ENCODE peak calls at places on chromosomes 3 and 15, in seven cellular contexts. V, U, X, S, G, J and T are unnamed samples.

GRCh38 chr3:134445631-134446030 is 40.2 kb downstream of the ANAPC13 start:
- DNase-seq in V (no peak), J (peak), X (no peak), S (no peak), G (peak), U (no peak), T (peak)

GRCh38 chr15:49467782-49468181 is 44.7 kb downstream of the FGF7 start:
- DNase-seq in S (no peak), J (no peak), V (no peak), U (no peak), G (no peak), X (no peak), T (no peak)

GRCh38 chr15:57720861-57721260 is 14.3 kb downstream of the POLR2M start:
- DNase-seq in U (peak), J (no peak), G (no peak), V (no peak), S (no peak), X (no peak), T (no peak)

GRCh38 chr15:39735120-39735717 is 47.4 kb downstream of the FSIP1 start:
- DNase-seq in V (no peak), U (peak), G (no peak), X (no peak), J (no peak), S (no peak), T (no peak)

GRCh38 chr3:180594631-180595348 is 7.2 kb upstream of the TTC14 start:
- DNase-seq in S (no peak), X (peak), J (no peak), V (peak), G (no peak), U (peak), T (peak)

GRCh38 chr3:58627580-58627894 is 39.0 kb downstream of the FAM3D start:
- DNase-seq in J (no peak), V (no peak), U (no peak), X (no peak), S (no peak), G (no peak), T (no peak)

GRCh38 chr3:183265713-183266417 is 12.8 kb downstream of the B3GNT5 start:
- DNase-seq in V (no peak), G (peak), J (no peak), U (peak), S (no peak), X (no peak), T (peak)

GRCh38 chr3:67113802-67114407 is 115.8 kb downstream of the KBTBD8 start:
- DNase-seq in U (peak), G (peak), V (peak), X (peak), S (peak), J (peak), T (peak)

GRCh38 chr15:39102431-39102830 is 478.4 kb upstream of the THBS1 start:
- DNase-seq in V (peak), S (no peak), J (no peak), X (no peak), U (no peak), G (no peak), T (no peak)

GRCh38 chr3:16484216-16484615 is 29.3 kb downstream of the RFTN1 start:
- DNase-seq in V (no peak), X (no peak), J (no peak), U (peak), G (peak), S (no peak), T (peak)

GRCh38 chr3:120741320-120741719 is 996 bp downstream of the RABL3 start:
- DNase-seq in V (no peak), U (no peak), G (no peak), S (no peak), X (no peak), J (no peak), T (no peak)

DNA sequence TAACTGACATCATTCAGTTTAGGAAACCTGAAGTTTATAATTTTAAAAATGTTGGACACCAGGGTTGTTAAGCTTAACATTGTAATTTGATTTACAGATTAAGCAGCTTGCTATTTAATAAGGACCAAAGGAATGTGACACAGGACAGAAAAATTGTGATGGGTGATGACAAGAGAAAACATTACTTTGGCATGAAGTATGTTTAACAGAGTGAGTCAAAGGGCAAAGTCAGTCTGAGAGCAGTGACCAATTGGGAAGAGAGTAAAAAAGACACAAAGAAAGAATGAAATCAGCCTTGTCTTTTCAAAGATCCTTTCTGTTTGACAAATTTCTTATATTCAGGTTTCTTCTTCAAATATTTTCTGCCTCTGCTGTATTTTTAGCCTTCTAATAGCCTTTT is 1301.5 kb downstream of the SI start:
- DNase-seq in S (no peak), J (no peak), X (no peak), G (no peak), U (no peak), V (no peak), T (no peak)
- H2BK5ac ChIP-seq in S (no peak), J (no peak), X (no peak), G (no peak), U (no peak), V (no peak), T (no peak)

GRCh38 chr15:64455951-64456350 is 4.4 kb upstream of the ZNF609 start:
- DNase-seq in U (no peak), V (no peak), G (no peak), X (no peak), J (no peak), S (no peak), T (no peak)
- H2BK120ac ChIP-seq in U (no peak), V (no peak), G (no peak), X (no peak), J (no peak), S (no peak), T (no peak)

GRCh38 chr3:155782390-155782953 is 23.6 kb downstream of the C3orf33 start:
- DNase-seq in U (no peak), X (no peak), V (no peak), S (no peak), G (no peak), J (no peak), T (no peak)
- H3K23ac ChIP-seq in U (no peak), X (no peak), V (no peak), S (no peak), G (no peak), J (no peak), T (no peak)

GRCh38 chr3:52402706-52403270 is 42.1 kb downstream of the SEMA3G start:
- DNase-seq in G (no peak), V (no peak), S (no peak), X (no peak), J (no peak), U (no peak), T (no peak)
- H2BK5ac ChIP-seq in G (no peak), V (no peak), S (no peak), X (no peak), J (no peak), U (no peak), T (no peak)